ENCODE peak calls at places on chromosomes 3 and 15, in six cellular contexts. Q is fibroblast of lung; D is adipocyte; K is psoas muscle; A is CD8-positive, alpha-beta T cell; T is GM23338. V is an unnamed sample. For H3K4me1, the result is how much of the 10 kb centered on the place peaks cover.

GRCh38 chr3:120438971-120439370 is 11.8 kb downstream of the FSTL1 start:
- DNase-seq in Q (peak), D (peak), K (peak), A (no peak), T (no peak), V (no peak)

GRCh38 chr15:20271647-20272046 is 270.0 kb downstream of the GOLGA6L6 start:
- DNase-seq in Q (no peak), D (no peak), K (no peak), A (no peak), T (no peak), V (no peak)

GRCh38 chr3:16439163-16439847 is 74.2 kb downstream of the RFTN1 start:
- DNase-seq in Q (no peak), D (peak), K (no peak), A (no peak), T (no peak), V (no peak)

GRCh38 chr3:123535580-123535979 is 49.3 kb downstream of the HACD2 start:
- DNase-seq in Q (peak), D (peak), K (no peak), A (no peak), T (no peak), V (no peak)

GRCh38 chr15:84598250-84598649 is 2.6 kb upstream of the ZSCAN2 start:
- DNase-seq in Q (no peak), D (no peak), K (no peak), A (peak), T (peak), V (no peak)

GRCh38 chr15:63901912-63902670 is 68.3 kb upstream of the HERC1 start:
- DNase-seq in Q (no peak), D (no peak), K (no peak), A (no peak), T (no peak), V (no peak)

GRCh38 chr3:47429476-47430270 is 46.1 kb downstream of the SCAP start:
- DNase-seq in Q (no peak), D (no peak), K (peak), A (no peak), T (no peak), V (no peak)

GRCh38 chr15:26667222-26667988 is 105.5 kb downstream of the GABRB3 start:
- DNase-seq in Q (no peak), D (no peak), K (no peak), A (no peak), T (no peak), V (no peak)

GRCh38 chr3:14775011-14775410 is 43.8 kb upstream of the FGD5 start:
- DNase-seq in Q (no peak), D (no peak), K (no peak), A (no peak), T (no peak), V (no peak)

GRCh38 chr15:25176616-25176923 is 221.8 kb downstream of the SNRPN start:
- DNase-seq in Q (no peak), D (no peak), K (peak), A (no peak), T (no peak), V (no peak)

GRCh38 chr15:29612701-29613100 is 209.6 kb downstream of the TJP1 start:
- DNase-seq in Q (no peak), D (peak), K (no peak), A (no peak), T (peak), V (no peak)

GRCh38 chr15:65423977-65424679 is 1.4 kb upstream of the IGDCC4 start:
- DNase-seq in Q (peak), D (peak), K (no peak), A (no peak), T (peak), V (no peak)

GRCh38 chr3:23685484-23686258 is 120.1 kb upstream of the UBE2E1 start:
- DNase-seq in Q (peak), D (peak), K (peak), A (no peak), T (peak), V (no peak)

GRCh38 chr3:73148207-73148606 is 86.7 kb downstream of the EBLN2 start:
- DNase-seq in Q (no peak), D (no peak), K (no peak), A (no peak), T (no peak), V (no peak)

GRCh38 chr3:138213373-138214085 is 26.4 kb downstream of the ARMC8 start:
- DNase-seq in Q (no peak), D (no peak), K (no peak), A (no peak), T (no peak), V (no peak)

GRCh38 chr3:194023501-194024280 is 112.3 kb upstream of the HES1 start:
- DNase-seq in Q (no peak), D (no peak), K (no peak), A (no peak), T (no peak), V (no peak)

GRCh38 chr3:54376440-54376839 is 254.1 kb downstream of the CACNA2D3 start:
- DNase-seq in Q (no peak), D (no peak), K (no peak), A (no peak), T (no peak), V (no peak)

GRCh38 chr3:99966657-99967420 is 147.5 kb downstream of the FILIP1L start:
- DNase-seq in Q (peak), D (peak), K (no peak), A (no peak), T (no peak), V (no peak)

GRCh38 chr3:114213262-114213668 is 24.1 kb downstream of the ZNF80 start:
- DNase-seq in Q (peak), D (no peak), K (no peak), A (no peak), T (no peak), V (no peak)

GRCh38 chr3:142210144-142210543 is 15.2 kb downstream of the GK5 start:
- DNase-seq in Q (no peak), D (no peak), K (no peak), A (no peak), T (no peak), V (no peak)

GRCh38 chr15:95620934-95621579 is 709.4 kb upstream of the NR2F2 start:
- DNase-seq in Q (peak), D (peak), K (no peak), A (no peak), T (no peak), V (no peak)

GRCh38 chr3:133268772-133269171 is 131.1 kb upstream of the BFSP2 start:
- DNase-seq in Q (no peak), D (no peak), K (no peak), A (no peak), T (no peak), V (no peak)

GRCh38 chr3:150469031-150469930 is 61.2 kb downstream of the TSC22D2 start:
- DNase-seq in Q (peak), D (peak), K (peak), A (no peak), T (no peak), V (no peak)

GRCh38 chr3:13219077-13219901 is 146.1 kb upstream of the IQSEC1 start:
- DNase-seq in Q (no peak), D (no peak), K (peak), A (no peak), T (no peak), V (no peak)

GRCh38 chr3:23712656-23713559 is 92.8 kb upstream of the UBE2E1 start:
- DNase-seq in Q (peak), D (peak), K (peak), A (no peak), T (peak), V (peak)

GRCh38 chr3:72008226-72008996 is 223.5 kb upstream of the PROK2 start:
- DNase-seq in Q (peak), D (no peak), K (no peak), A (no peak), T (no peak), V (no peak)

GRCh38 chr3:141288331-141288990 is 56.8 kb downstream of the PXYLP1 start:
- DNase-seq in Q (peak), D (peak), K (no peak), A (no peak), T (no peak), V (no peak)

GRCh38 chr15:80081390-80081789 is 21.9 kb downstream of the ZFAND6 start:
- DNase-seq in Q (no peak), D (no peak), K (no peak), A (no peak), T (no peak), V (no peak)

GRCh38 chr15:38300395-38300794 is 47.8 kb downstream of the SPRED1 start:
- DNase-seq in Q (peak), D (peak), K (no peak), A (no peak), T (no peak), V (no peak)

GRCh38 chr15:33022629-33023028 is 171.9 kb downstream of the FMN1 start:
- DNase-seq in Q (peak), D (peak), K (peak), A (no peak), T (peak), V (peak)

GRCh38 chr15:91970142-91970541 is 116.6 kb downstream of the SLCO3A1 start:
- DNase-seq in Q (peak), D (peak), K (peak), A (no peak), T (no peak), V (no peak)

GRCh38 chr3:14397531-14397930 is 4.9 kb upstream of the SLC6A6 start:
- DNase-seq in Q (no peak), D (no peak), K (no peak), A (no peak), T (no peak), V (no peak)

GRCh38 chr3:141845407-141846049 is 30.9 kb upstream of the ATP1B3 start:
- DNase-seq in Q (no peak), D (no peak), K (no peak), A (peak), T (peak), V (peak)

GRCh38 chr3:56976666-56977560 is 83.6 kb upstream of the SPATA12 start:
- DNase-seq in Q (peak), D (peak), K (no peak), A (no peak), T (peak), V (no peak)

GRCh38 chr3:9883676-9884554 is 3.9 kb upstream of the CIDEC start:
- DNase-seq in Q (peak), D (peak), K (no peak), A (no peak), T (no peak), V (no peak)

GRCh38 chr15:35691176-35691761 is 145.3 kb upstream of the DPH6 start:
- DNase-seq in Q (no peak), D (peak), K (no peak), A (no peak), T (no peak), V (no peak)

GRCh38 chr3:103082501-103082900 is 647.7 kb downstream of the ZPLD1 start:
- DNase-seq in Q (no peak), D (no peak), K (no peak), A (no peak), T (no peak), V (no peak)

GRCh38 chr15:78675617-78676360 is 34.8 kb upstream of the CHRNB4 start:
- DNase-seq in Q (no peak), D (no peak), K (no peak), A (no peak), T (no peak), V (no peak)
- H3K4me1 ChIP-seq in Q (under half), D (under half), K (under half), A (under half), T (under half), V (under half)

GRCh38 chr3:185716436-185717090 is 108.3 kb downstream of the IGF2BP2 start:
- DNase-seq in Q (no peak), D (no peak), K (no peak), A (no peak), T (peak), V (no peak)

GRCh38 chr3:185713015-185713414 is 111.8 kb downstream of the IGF2BP2 start:
- DNase-seq in Q (no peak), D (no peak), K (no peak), A (no peak), T (no peak), V (no peak)

GRCh38 chr3:185715091-185715490 is 109.8 kb downstream of the IGF2BP2 start:
- DNase-seq in Q (no peak), D (no peak), K (no peak), A (no peak), T (peak), V (peak)

GRCh38 chr3:185712337-185712736 is 112.5 kb downstream of the IGF2BP2 start:
- DNase-seq in Q (no peak), D (no peak), K (no peak), A (no peak), T (no peak), V (no peak)

DNA sequence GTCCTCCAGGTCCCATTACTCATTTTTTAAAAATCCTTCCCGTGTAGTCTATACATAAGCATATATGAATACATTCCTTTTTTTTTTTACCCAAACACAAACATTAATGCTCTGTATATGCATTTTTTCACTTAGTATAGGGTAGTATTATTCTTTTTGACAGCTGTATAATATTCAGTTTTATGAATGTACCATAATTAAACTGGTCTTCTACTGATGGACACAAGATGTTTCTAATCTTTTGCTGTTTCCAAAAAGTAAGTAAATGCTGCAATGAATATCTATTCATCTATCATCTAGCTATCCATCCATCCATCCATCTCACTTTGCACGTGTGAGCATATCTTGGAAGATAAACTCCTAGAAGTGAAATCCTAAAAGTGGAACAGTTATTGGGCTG is 110.8 kb downstream of the IGF2BP2 start:
- DNase-seq in Q (no peak), D (no peak), K (no peak), A (no peak), T (no peak), V (no peak)
- H3K4me1 ChIP-seq in Q (under half), D (under half), K (under half), A (under half), T (half or more), V (under half)

GRCh38 chr3:37940242-37940908 is 50.2 kb upstream of the VILL start:
- DNase-seq in Q (no peak), D (peak), K (no peak), A (no peak), T (no peak), V (no peak)
- H3K4me1 ChIP-seq in Q (under half), D (half or more), K (under half), A (under half), T (under half), V (under half)

DNA sequence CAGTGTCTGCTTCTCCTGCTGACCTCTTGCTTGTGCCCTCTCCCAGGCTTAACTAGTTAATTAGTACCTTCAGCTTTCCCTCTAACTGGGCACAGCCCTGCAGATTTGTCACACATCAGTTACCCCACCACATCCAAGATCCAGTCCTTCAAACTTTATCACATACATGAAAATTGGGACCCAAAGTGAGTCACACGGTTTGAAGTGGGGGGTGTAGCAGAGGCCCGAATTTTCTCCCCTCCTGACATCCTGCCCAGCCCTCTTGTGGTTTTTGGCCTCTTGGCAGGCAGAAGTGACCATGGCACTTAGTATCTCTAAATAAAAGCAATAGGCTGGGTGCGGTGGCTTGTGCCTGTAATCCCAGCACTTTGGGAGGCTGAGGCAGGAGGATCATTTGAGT is 3.9 kb downstream of the MAPKAPK3 start:
- DNase-seq in Q (no peak), D (no peak), K (no peak), A (no peak), T (no peak), V (no peak)
- H3K4me1 ChIP-seq in Q (under half), D (under half), K (half or more), A (half or more), T (under half), V (under half)

GRCh38 chr3:171255236-171255806 is 204.9 kb downstream of the TNIK start:
- DNase-seq in Q (no peak), D (no peak), K (no peak), A (no peak), T (no peak), V (no peak)
- H3K4me1 ChIP-seq in Q (under half), D (under half), K (under half), A (half or more), T (under half), V (under half)

DNA sequence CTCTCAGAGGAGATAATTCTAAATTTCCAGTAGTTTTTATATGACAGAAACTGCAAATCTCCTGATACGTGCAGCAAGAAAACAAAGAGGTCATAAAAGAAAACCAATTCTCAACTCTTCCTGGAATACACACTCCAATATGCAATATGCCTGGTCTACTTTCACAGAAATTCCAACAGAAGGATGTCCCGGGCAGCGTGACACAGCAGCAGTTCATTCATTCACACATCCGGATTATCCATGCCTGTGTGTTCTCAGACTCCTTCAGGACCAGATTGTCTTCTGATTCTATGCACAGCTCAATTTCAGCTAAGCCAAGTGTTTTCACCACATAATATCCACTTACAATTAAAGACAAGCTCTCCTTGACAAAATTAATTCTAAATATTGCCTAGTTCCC is 64.3 kb downstream of the FBN1 start:
- DNase-seq in Q (no peak), D (no peak), K (no peak), A (no peak), T (no peak), V (no peak)
- H3K4me1 ChIP-seq in Q (under half), D (half or more), K (under half), A (under half), T (under half), V (under half)

GRCh38 chr3:128764863-128765262 is 38.9 kb downstream of the RAB7A start:
- DNase-seq in Q (no peak), D (no peak), K (no peak), A (no peak), T (no peak), V (no peak)
- H3K4me1 ChIP-seq in Q (under half), D (under half), K (half or more), A (under half), T (under half), V (under half)

DNA sequence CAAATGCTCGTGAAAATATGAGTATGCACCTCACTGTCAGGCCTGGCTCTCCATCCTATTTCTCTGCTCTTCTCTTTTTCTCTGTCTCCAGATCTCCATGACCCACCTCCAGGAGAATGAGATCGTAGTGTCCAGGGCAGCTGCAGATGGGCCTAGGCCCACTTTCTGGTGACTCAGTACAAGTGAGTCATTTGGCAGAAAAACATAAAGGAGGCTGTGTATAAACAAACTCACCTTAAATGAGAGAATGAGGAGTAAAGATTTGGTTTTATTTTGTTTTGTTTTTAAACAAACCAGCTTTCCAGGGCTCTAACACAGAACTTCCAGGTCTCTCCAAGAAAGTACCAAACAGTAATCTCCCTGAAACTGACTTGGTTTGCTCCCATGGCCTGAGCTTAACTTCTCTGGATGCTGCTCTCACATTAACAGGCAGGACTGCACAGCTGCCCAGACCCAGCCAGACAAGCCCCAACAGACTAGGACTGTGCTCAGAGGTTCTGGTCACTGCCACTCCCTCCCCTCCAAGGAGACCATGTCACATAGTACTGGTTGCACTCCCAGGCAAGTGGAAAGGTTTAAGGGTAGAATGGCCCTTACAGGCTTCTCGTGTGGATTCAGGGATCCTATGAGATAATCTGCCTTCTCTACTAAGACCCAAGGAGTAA is 1.5 kb upstream of the HEG1 start:
- DNase-seq in Q (peak), D (peak), K (no peak), A (no peak), T (no peak), V (no peak)
- H3K4me1 ChIP-seq in Q (under half), D (half or more), K (half or more), A (under half), T (under half), V (under half)

V was measured in iPS DF 6.9.